ENCODE peak calls at places on chromosomes 4 and X, in four cellular contexts. I is SK-MEL-5; V is mammary epithelial cell; M is activated CD8-positive, alpha-beta memory T cell treated with anti-CD3 and anti-CD28 coated beads for 48 hours. R is an unnamed sample.

GRCh38 chr4:89715611-89716010 is 121.3 kb downstream of the SNCA start:
- DNase-seq in V (no peak), I (no peak), M (no peak), R (no peak)

GRCh38 chrX:103520391-103520790 is 1.1 kb upstream of the RAB40A start:
- DNase-seq in I (no peak), M (no peak), V (no peak), R (no peak)

GRCh38 chrX:26203556-26203955 is 11.3 kb downstream of the MAGEB6 start:
- DNase-seq in V (no peak), M (no peak), I (no peak), R (no peak)

GRCh38 chrX:10450229-10450958 is 170.0 kb downstream of the MID1 start:
- DNase-seq in M (no peak), I (no peak), V (peak), R (peak)

GRCh38 chr4:137116144-137116543 is 416.1 kb downstream of the PCDH18 start:
- DNase-seq in V (peak), M (no peak), I (no peak), R (peak)

GRCh38 chr4:81405900-81406401 is 65.8 kb downstream of the RASGEF1B start:
- DNase-seq in M (peak), V (peak), I (peak), R (peak)

GRCh38 chr4:78592104-78592783 is 40.7 kb downstream of the ANXA3 start:
- DNase-seq in I (peak), V (peak), M (no peak), R (peak)

GRCh38 chr4:51932261-51932660 is 87.9 kb downstream of the LRRC66 start:
- DNase-seq in M (no peak), V (no peak), I (no peak), R (no peak)

GRCh38 chr4:126991965-126992364 is 640.8 kb upstream of the INTU start:
- DNase-seq in M (no peak), V (peak), I (peak), R (peak)

GRCh38 chr4:165874072-165874798 is 1.2 kb downstream of the TLL1 start:
- DNase-seq in M (no peak), I (no peak), V (peak), R (peak)

GRCh38 chr4:165873298-165874071 is 448 bp downstream of the TLL1 start:
- DNase-seq in V (peak), M (no peak), I (no peak), R (peak)

GRCh38 chrX:3346436-3347329 is at the start of gene MXRA5:
- DNase-seq in I (no peak), V (peak), M (no peak), R (peak)

GRCh38 chrX:150506486-150506885 is 61.9 kb upstream of the MTM1 start:
- DNase-seq in V (no peak), M (no peak), I (no peak), R (no peak)

GRCh38 chrX:3712080-3712869 is 1.2 kb downstream of the PRKX start:
- DNase-seq in M (no peak), I (no peak), V (peak), R (no peak)

GRCh38 chr4:158410272-158410671 is 111.4 kb upstream of the RXFP1 start:
- DNase-seq in I (peak), V (peak), M (no peak), R (peak)

GRCh38 chrX:16528620-16529019 is 121.3 kb upstream of the S100G start:
- DNase-seq in V (no peak), I (no peak), M (no peak), R (no peak)

GRCh38 chrX:109134777-109135176 is 347.1 kb downstream of the GUCY2F start:
- DNase-seq in M (no peak), I (no peak), V (no peak), R (no peak)

GRCh38 chr4:53591372-53591892 is at the start of gene LNX1:
- DNase-seq in M (no peak), V (no peak), I (no peak), R (peak)

GRCh38 chr4:188206783-188207182 is 67.5 kb downstream of the TRIML1 start:
- DNase-seq in I (no peak), M (no peak), V (no peak), R (no peak)

R was measured in bronchial epithelial cell.